ENCODE peak calls at places on chromosomes 7 and 10, in six cellular contexts. One of them, this sample, is unnamed.

GRCh38 chr10:3874988-3875841 is 90.2 kb upstream of the KLF6 start:
- DNase-seq in spleen: no peak
- DNase-seq in cardiac muscle cell: no peak
- DNase-seq in AG04449: no peak
- DNase-seq in progenitor cell of endocrine pancreas: no peak
- DNase-seq in HCT116: no peak
- DNase-seq in this sample: no peak

GRCh38 chr10:1570652-1571051 is 166.7 kb downstream of the ADARB2 start:
- DNase-seq in spleen: peak
- DNase-seq in AG04449: no peak
- DNase-seq in progenitor cell of endocrine pancreas: no peak
- DNase-seq in HCT116: no peak
- DNase-seq in cardiac muscle cell: no peak
- DNase-seq in this sample: no peak

GRCh38 chr7:149720372-149721083 is 52.9 kb downstream of the ZNF467 start:
- DNase-seq in cardiac muscle cell: no peak
- DNase-seq in progenitor cell of endocrine pancreas: no peak
- DNase-seq in HCT116: no peak
- DNase-seq in AG04449: no peak
- DNase-seq in spleen: peak
- DNase-seq in this sample: peak

GRCh38 chr10:1154531-1154930 is 98.3 kb downstream of the WDR37 start:
- DNase-seq in progenitor cell of endocrine pancreas: no peak
- DNase-seq in cardiac muscle cell: no peak
- DNase-seq in HCT116: no peak
- DNase-seq in AG04449: no peak
- DNase-seq in spleen: peak
- DNase-seq in this sample: no peak

GRCh38 chr10:119235381-119235780 is 28.0 kb downstream of the GRK5 start:
- DNase-seq in HCT116: no peak
- DNase-seq in spleen: no peak
- DNase-seq in progenitor cell of endocrine pancreas: no peak
- DNase-seq in cardiac muscle cell: no peak
- DNase-seq in AG04449: no peak
- DNase-seq in this sample: peak

GRCh38 chr10:132696728-132697567 is 89.0 kb downstream of the NKX6-2 start:
- DNase-seq in AG04449: no peak
- DNase-seq in progenitor cell of endocrine pancreas: no peak
- DNase-seq in spleen: peak
- DNase-seq in HCT116: no peak
- DNase-seq in cardiac muscle cell: no peak
- DNase-seq in this sample: no peak

GRCh38 chr7:42137941-42138340 is 99.1 kb downstream of the GLI3 start:
- DNase-seq in spleen: no peak
- DNase-seq in progenitor cell of endocrine pancreas: no peak
- DNase-seq in AG04449: no peak
- DNase-seq in cardiac muscle cell: no peak
- DNase-seq in HCT116: no peak
- DNase-seq in this sample: no peak

GRCh38 chr10:29590598-29591415 is 44.0 kb downstream of the SVIL start:
- DNase-seq in progenitor cell of endocrine pancreas: no peak
- DNase-seq in HCT116: peak
- DNase-seq in AG04449: peak
- DNase-seq in spleen: no peak
- DNase-seq in cardiac muscle cell: peak
- DNase-seq in this sample: no peak

GRCh38 chr7:157409149-157409752 is 72.4 kb downstream of the DNAJB6 start:
- DNase-seq in HCT116: no peak
- DNase-seq in cardiac muscle cell: no peak
- DNase-seq in AG04449: no peak
- DNase-seq in progenitor cell of endocrine pancreas: no peak
- DNase-seq in spleen: no peak
- DNase-seq in this sample: no peak

GRCh38 chr10:58665361-58665760 is 152.7 kb downstream of the BICC1 start:
- DNase-seq in progenitor cell of endocrine pancreas: no peak
- DNase-seq in cardiac muscle cell: no peak
- DNase-seq in AG04449: no peak
- DNase-seq in HCT116: no peak
- DNase-seq in spleen: no peak
- DNase-seq in this sample: no peak

GRCh38 chr10:75972494-75973276 is 541.3 kb downstream of the LRMDA start:
- DNase-seq in progenitor cell of endocrine pancreas: no peak
- DNase-seq in spleen: no peak
- DNase-seq in HCT116: no peak
- DNase-seq in AG04449: no peak
- DNase-seq in cardiac muscle cell: peak
- DNase-seq in this sample: no peak

GRCh38 chr10:61588770-61589211 is 73.9 kb upstream of the CABCOCO1 start:
- DNase-seq in progenitor cell of endocrine pancreas: no peak
- DNase-seq in AG04449: no peak
- DNase-seq in cardiac muscle cell: no peak
- DNase-seq in spleen: no peak
- DNase-seq in HCT116: no peak
- DNase-seq in this sample: no peak

GRCh38 chr10:61890430-61890829 is 11.1 kb upstream of the ARID5B start:
- DNase-seq in cardiac muscle cell: no peak
- DNase-seq in HCT116: no peak
- DNase-seq in progenitor cell of endocrine pancreas: no peak
- DNase-seq in spleen: no peak
- DNase-seq in AG04449: no peak
- DNase-seq in this sample: no peak

GRCh38 chr7:154385214-154385613 is 333.0 kb downstream of the DPP6 start:
- DNase-seq in HCT116: no peak
- DNase-seq in AG04449: no peak
- DNase-seq in cardiac muscle cell: no peak
- DNase-seq in spleen: no peak
- DNase-seq in progenitor cell of endocrine pancreas: no peak
- DNase-seq in this sample: no peak

GRCh38 chr10:123587110-123587509 is 79.0 kb upstream of the GPR26 start:
- DNase-seq in spleen: no peak
- DNase-seq in progenitor cell of endocrine pancreas: no peak
- DNase-seq in cardiac muscle cell: no peak
- DNase-seq in AG04449: no peak
- DNase-seq in HCT116: no peak
- DNase-seq in this sample: no peak

GRCh38 chr7:155744931-155745683 is 67.2 kb downstream of the SHH start:
- DNase-seq in AG04449: no peak
- DNase-seq in spleen: no peak
- DNase-seq in cardiac muscle cell: no peak
- DNase-seq in progenitor cell of endocrine pancreas: no peak
- DNase-seq in HCT116: no peak
- DNase-seq in this sample: no peak

GRCh38 chr7:49643321-49643720 is 130.1 kb upstream of the VWC2 start:
- DNase-seq in progenitor cell of endocrine pancreas: peak
- DNase-seq in cardiac muscle cell: peak
- DNase-seq in AG04449: no peak
- DNase-seq in spleen: no peak
- DNase-seq in HCT116: no peak
- DNase-seq in this sample: peak

GRCh38 chr10:63005246-63005645 is 127.9 kb upstream of the NRBF2 start:
- DNase-seq in spleen: no peak
- DNase-seq in progenitor cell of endocrine pancreas: no peak
- DNase-seq in HCT116: no peak
- DNase-seq in AG04449: no peak
- DNase-seq in cardiac muscle cell: no peak
- DNase-seq in this sample: no peak

GRCh38 chr7:140423501-140423900 is 19.6 kb downstream of the RAB19 start:
- DNase-seq in HCT116: no peak
- DNase-seq in progenitor cell of endocrine pancreas: no peak
- DNase-seq in spleen: no peak
- DNase-seq in AG04449: no peak
- DNase-seq in cardiac muscle cell: no peak
- DNase-seq in this sample: no peak

GRCh38 chr10:16521311-16522016 is at the start of gene C1QL3:
- DNase-seq in cardiac muscle cell: peak
- DNase-seq in progenitor cell of endocrine pancreas: peak
- DNase-seq in HCT116: no peak
- DNase-seq in spleen: no peak
- DNase-seq in AG04449: no peak
- DNase-seq in this sample: peak

GRCh38 chr10:117755615-117756014 is 213.1 kb downstream of the EMX2 start:
- DNase-seq in progenitor cell of endocrine pancreas: no peak
- DNase-seq in spleen: no peak
- DNase-seq in cardiac muscle cell: no peak
- DNase-seq in HCT116: no peak
- DNase-seq in AG04449: no peak
- DNase-seq in this sample: no peak

GRCh38 chr10:82827901-82828300 is 952.9 kb downstream of the NRG3 start:
- DNase-seq in AG04449: no peak
- DNase-seq in HCT116: no peak
- DNase-seq in cardiac muscle cell: no peak
- DNase-seq in spleen: no peak
- DNase-seq in progenitor cell of endocrine pancreas: no peak
- DNase-seq in this sample: no peak

GRCh38 chr7:15647309-15647708 is 39.2 kb downstream of the MEOX2 start:
- DNase-seq in progenitor cell of endocrine pancreas: no peak
- DNase-seq in spleen: no peak
- DNase-seq in cardiac muscle cell: no peak
- DNase-seq in HCT116: no peak
- DNase-seq in AG04449: peak
- DNase-seq in this sample: no peak

GRCh38 chr7:15648461-15648961 is 38.0 kb downstream of the MEOX2 start:
- DNase-seq in progenitor cell of endocrine pancreas: no peak
- DNase-seq in cardiac muscle cell: no peak
- DNase-seq in HCT116: no peak
- DNase-seq in AG04449: no peak
- DNase-seq in spleen: no peak
- DNase-seq in this sample: no peak

GRCh38 chr7:15643000-15643705 is 43.3 kb downstream of the MEOX2 start:
- DNase-seq in spleen: no peak
- DNase-seq in HCT116: no peak
- DNase-seq in cardiac muscle cell: no peak
- DNase-seq in AG04449: no peak
- DNase-seq in progenitor cell of endocrine pancreas: no peak
- DNase-seq in this sample: no peak
- TF ChIP-seq CTCF in spleen: no peak
- TF ChIP-seq CTCF in HCT116: peak
- TF ChIP-seq CTCF in cardiac muscle cell: no peak
- TF ChIP-seq CTCF in AG04449: no peak
- TF ChIP-seq CTCF in progenitor cell of endocrine pancreas: no peak
- TF ChIP-seq CTCF in this sample: no peak

GRCh38 chr10:69774596-69774995 is 27.1 kb upstream of the COL13A1 start:
- DNase-seq in HCT116: no peak
- DNase-seq in cardiac muscle cell: no peak
- DNase-seq in spleen: no peak
- DNase-seq in progenitor cell of endocrine pancreas: no peak
- DNase-seq in AG04449: no peak
- DNase-seq in this sample: no peak
- TF ChIP-seq CTCF in HCT116: no peak
- TF ChIP-seq CTCF in cardiac muscle cell: no peak
- TF ChIP-seq CTCF in spleen: no peak
- TF ChIP-seq CTCF in progenitor cell of endocrine pancreas: no peak
- TF ChIP-seq CTCF in AG04449: no peak
- TF ChIP-seq CTCF in this sample: no peak

GRCh38 chr10:121313119-121313858 is 285.0 kb downstream of the FGFR2 start:
- DNase-seq in AG04449: no peak
- DNase-seq in HCT116: no peak
- DNase-seq in progenitor cell of endocrine pancreas: no peak
- DNase-seq in cardiac muscle cell: no peak
- DNase-seq in spleen: no peak
- DNase-seq in this sample: no peak
- TF ChIP-seq CTCF in AG04449: no peak
- TF ChIP-seq CTCF in HCT116: no peak
- TF ChIP-seq CTCF in progenitor cell of endocrine pancreas: no peak
- TF ChIP-seq CTCF in cardiac muscle cell: no peak
- TF ChIP-seq CTCF in spleen: no peak
- TF ChIP-seq CTCF in this sample: no peak

GRCh38 chr7:47483604-47484273 is 98.2 kb downstream of the TNS3 start:
- DNase-seq in progenitor cell of endocrine pancreas: no peak
- DNase-seq in spleen: peak
- DNase-seq in HCT116: no peak
- DNase-seq in cardiac muscle cell: no peak
- DNase-seq in AG04449: no peak
- DNase-seq in this sample: no peak
- TF ChIP-seq CTCF in progenitor cell of endocrine pancreas: peak
- TF ChIP-seq CTCF in spleen: no peak
- TF ChIP-seq CTCF in HCT116: peak
- TF ChIP-seq CTCF in cardiac muscle cell: peak
- TF ChIP-seq CTCF in AG04449: peak
- TF ChIP-seq CTCF in this sample: no peak

DNA sequence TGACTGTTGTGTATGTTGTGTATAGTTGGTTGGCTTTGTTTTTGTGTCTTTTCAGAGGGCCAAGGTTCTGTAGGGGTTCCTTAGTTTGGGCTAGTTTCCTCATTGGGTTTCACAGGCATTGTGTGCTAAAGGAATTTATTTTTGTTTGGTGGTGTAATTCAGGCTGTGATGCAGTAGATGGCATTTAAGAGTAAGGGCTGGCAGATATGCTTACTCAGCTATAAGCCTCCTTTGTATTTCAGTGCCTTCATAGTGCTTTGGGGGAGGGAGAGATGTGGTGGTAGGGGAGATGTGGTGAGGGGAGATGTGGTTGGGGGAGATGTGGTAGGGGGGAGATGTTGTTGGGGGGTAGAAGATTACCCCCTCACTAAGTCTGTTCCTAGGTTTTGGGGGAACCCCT is 91.7 kb downstream of the SLC25A40 start:
- DNase-seq in cardiac muscle cell: no peak
- DNase-seq in HCT116: no peak
- DNase-seq in progenitor cell of endocrine pancreas: no peak
- DNase-seq in AG04449: no peak
- DNase-seq in spleen: no peak
- DNase-seq in this sample: no peak
- TF ChIP-seq CTCF in cardiac muscle cell: no peak
- TF ChIP-seq CTCF in HCT116: peak
- TF ChIP-seq CTCF in progenitor cell of endocrine pancreas: no peak
- TF ChIP-seq CTCF in AG04449: no peak
- TF ChIP-seq CTCF in spleen: no peak
- TF ChIP-seq CTCF in this sample: no peak

GRCh38 chr7:151343516-151343915 is 1.9 kb downstream of the NUB1 start:
- DNase-seq in AG04449: no peak
- DNase-seq in HCT116: no peak
- DNase-seq in spleen: no peak
- DNase-seq in cardiac muscle cell: no peak
- DNase-seq in progenitor cell of endocrine pancreas: no peak
- DNase-seq in this sample: no peak

GRCh38 chr7:151340794-151341356 is 737 bp upstream of the NUB1 start:
- DNase-seq in spleen: no peak
- DNase-seq in HCT116: no peak
- DNase-seq in cardiac muscle cell: no peak
- DNase-seq in progenitor cell of endocrine pancreas: no peak
- DNase-seq in AG04449: no peak
- DNase-seq in this sample: no peak

GRCh38 chr7:151341357-151342101 is at the start of gene NUB1:
- DNase-seq in AG04449: no peak
- DNase-seq in spleen: peak
- DNase-seq in progenitor cell of endocrine pancreas: peak
- DNase-seq in cardiac muscle cell: peak
- DNase-seq in HCT116: peak
- DNase-seq in this sample: peak

GRCh38 chr7:151342102-151342646 is 562 bp downstream of the NUB1 start:
- DNase-seq in HCT116: no peak
- DNase-seq in progenitor cell of endocrine pancreas: no peak
- DNase-seq in cardiac muscle cell: no peak
- DNase-seq in AG04449: no peak
- DNase-seq in spleen: no peak
- DNase-seq in this sample: no peak

GRCh38 chr7:151342811-151343210 is 1.2 kb downstream of the NUB1 start:
- DNase-seq in HCT116: no peak
- DNase-seq in cardiac muscle cell: no peak
- DNase-seq in AG04449: no peak
- DNase-seq in spleen: no peak
- DNase-seq in progenitor cell of endocrine pancreas: no peak
- DNase-seq in this sample: no peak
- TF ChIP-seq CTCF in HCT116: no peak
- TF ChIP-seq CTCF in cardiac muscle cell: no peak
- TF ChIP-seq CTCF in AG04449: no peak
- TF ChIP-seq CTCF in spleen: no peak
- TF ChIP-seq CTCF in progenitor cell of endocrine pancreas: no peak
- TF ChIP-seq CTCF in this sample: no peak

GRCh38 chr10:44963772-44964633 is 4.4 kb downstream of the RASSF4 start:
- DNase-seq in AG04449: no peak
- DNase-seq in progenitor cell of endocrine pancreas: no peak
- DNase-seq in HCT116: no peak
- DNase-seq in spleen: peak
- DNase-seq in cardiac muscle cell: peak
- DNase-seq in this sample: peak
- TF ChIP-seq CTCF in AG04449: no peak
- TF ChIP-seq CTCF in progenitor cell of endocrine pancreas: no peak
- TF ChIP-seq CTCF in HCT116: no peak
- TF ChIP-seq CTCF in spleen: no peak
- TF ChIP-seq CTCF in cardiac muscle cell: peak
- TF ChIP-seq CTCF in this sample: peak

This sample was measured in dorsolateral prefrontal cortex.